ENCODE peak calls at places on chromosomes 4 and X, in nine cellular contexts. E, W, Z, L, Q, M, K, S and N are unnamed samples.
A peak's percentile ranks its signal among the peaks of the same experiment; 100 is the strongest.

GRCh38 chrX:136920001-136920400 is 39.5 kb upstream of the RBMX start:
- DNase-seq in E (no peak), W (no peak), Z (no peak), L (no peak), Q (no peak), M (no peak), K (peak; percentile 54), S (no peak), N (no peak)

GRCh38 chr4:35463251-35463952 is 780.9 kb downstream of the ARAP2 start:
- DNase-seq in E (no peak), W (no peak), Z (no peak), L (no peak), Q (no peak), M (no peak), K (peak; percentile 32), S (no peak), N (no peak)

GRCh38 chr4:78818530-78818929 is 42.4 kb downstream of the BMP2K start:
- DNase-seq in E (no peak), W (no peak), Z (no peak), L (no peak), Q (no peak), M (no peak), K (no peak), S (no peak), N (no peak)

GRCh38 chr4:12778191-12778590 is 705.9 kb downstream of the RAB28 start:
- DNase-seq in E (no peak), W (no peak), Z (no peak), L (no peak), Q (no peak), M (no peak), K (no peak), S (no peak), N (no peak)

GRCh38 chr4:100986360-100986868 is 360.9 kb downstream of the PPP3CA start:
- DNase-seq in E (no peak), W (no peak), Z (no peak), L (no peak), Q (no peak), M (no peak), K (peak; percentile 2), S (no peak), N (peak; percentile 21)

GRCh38 chr4:114479595-114479994 is 119.0 kb upstream of the UGT8 start:
- DNase-seq in E (no peak), W (no peak), Z (no peak), L (no peak), Q (no peak), M (no peak), K (no peak), S (no peak), N (no peak)

GRCh38 chrX:70535198-70535597 is 90.6 kb downstream of the DLG3 start:
- DNase-seq in E (no peak), W (no peak), Z (no peak), L (no peak), Q (no peak), M (no peak), K (no peak), S (no peak), N (no peak)

GRCh38 chr4:749771-750666 is 44.4 kb downstream of the PCGF3 start:
- DNase-seq in E (peak; percentile 68), W (no peak), Z (no peak), L (no peak), Q (no peak), M (no peak), K (no peak), S (no peak), N (no peak)

GRCh38 chr4:165207431-165208321 is at the start of gene KLHL2:
- DNase-seq in E (peak; percentile 43), W (peak; percentile 63), Z (peak; percentile 71), L (peak; percentile 39), Q (peak; percentile 46), M (peak; percentile 34), K (peak; percentile 74), S (peak; percentile 77), N (peak; percentile 91)

GRCh38 chr4:92483341-92483740 is 179.6 kb downstream of the GRID2 start:
- DNase-seq in E (no peak), W (no peak), Z (no peak), L (no peak), Q (no peak), M (no peak), K (no peak), S (no peak), N (no peak)

GRCh38 chrX:23817979-23818336 is 35.0 kb downstream of the SAT1 start:
- DNase-seq in E (no peak), W (no peak), Z (no peak), L (no peak), Q (no peak), M (no peak), K (no peak), S (no peak), N (no peak)

GRCh38 chrX:103464774-103465117 is 54.5 kb downstream of the RAB40A start:
- DNase-seq in E (peak; percentile 89), W (peak; percentile 55), Z (peak; percentile 54), L (peak; percentile 56), Q (peak; percentile 61), M (peak; percentile 60), K (peak; percentile 80), S (peak; percentile 92), N (peak; percentile 82)

GRCh38 chr4:24570172-24570571 is 14.2 kb downstream of the DHX15 start:
- DNase-seq in E (no peak), W (no peak), Z (no peak), L (no peak), Q (no peak), M (no peak), K (no peak), S (no peak), N (no peak)

GRCh38 chrX:119647089-119647488 is 40.9 kb upstream of the NKRF start:
- DNase-seq in E (no peak), W (no peak), Z (no peak), L (no peak), Q (no peak), M (no peak), K (no peak), S (no peak), N (no peak)

GRCh38 chr4:15917297-15917696 is 21.2 kb downstream of the FGFBP1 start:
- DNase-seq in E (no peak), W (no peak), Z (no peak), L (no peak), Q (no peak), M (peak; percentile 11), K (peak; percentile 50), S (no peak), N (no peak)

GRCh38 chr4:163113921-163114703 is 52.6 kb downstream of the NAF1 start:
- DNase-seq in E (no peak), W (no peak), Z (no peak), L (no peak), Q (no peak), M (no peak), K (no peak), S (no peak), N (no peak)

GRCh38 chrX:109679820-109680219 is 53.2 kb downstream of the ACSL4 start:
- DNase-seq in E (no peak), W (no peak), Z (no peak), L (no peak), Q (no peak), M (no peak), K (no peak), S (no peak), N (no peak)

GRCh38 chrX:23789386-23790146 is 6.6 kb downstream of the SAT1 start:
- DNase-seq in E (no peak), W (no peak), Z (no peak), L (no peak), Q (no peak), M (no peak), K (no peak), S (no peak), N (no peak)

GRCh38 chrX:77003956-77004355 is 443.2 kb upstream of the FGF16 start:
- DNase-seq in E (no peak), W (no peak), Z (no peak), L (no peak), Q (no peak), M (no peak), K (no peak), S (no peak), N (peak; percentile 5)

GRCh38 chr4:74206088-74206826 is 48.3 kb downstream of the MTHFD2L start:
- DNase-seq in E (no peak), W (no peak), Z (peak; percentile 62), L (no peak), Q (no peak), M (no peak), K (peak; percentile 45), S (peak; percentile 31), N (peak; percentile 22)